ENCODE peak calls at places on chromosome 19, in six cellular contexts. One of them, this sample, is unnamed.

GRCh38 chr19:23991170-23991569 is 76.5 kb downstream of the ZNF726 start:
- DNase-seq in RPMI7951: peak; percentile 46
- DNase-seq in lower leg skin: no peak
- DNase-seq in HEK293T: no peak
- DNase-seq in RCC 7860: no peak
- DNase-seq in heart left ventricle: no peak
- DNase-seq in this sample: no peak

GRCh38 chr19:2332341-2333026 is 4.0 kb downstream of the SPPL2B start:
- DNase-seq in RPMI7951: no peak
- DNase-seq in lower leg skin: no peak
- DNase-seq in HEK293T: no peak
- DNase-seq in RCC 7860: no peak
- DNase-seq in heart left ventricle: no peak
- DNase-seq in this sample: no peak

GRCh38 chr19:7294571-7295212 is 478 bp upstream of the INSR start:
- DNase-seq in RPMI7951: no peak
- DNase-seq in lower leg skin: peak; percentile 92
- DNase-seq in HEK293T: peak; percentile 40
- DNase-seq in RCC 7860: no peak
- DNase-seq in heart left ventricle: peak; percentile 82
- DNase-seq in this sample: peak; percentile 85

GRCh38 chr19:48121909-48122371 is 11.3 kb upstream of the PLA2G4C start:
- DNase-seq in RPMI7951: peak; percentile 100
- DNase-seq in lower leg skin: no peak
- DNase-seq in HEK293T: no peak
- DNase-seq in RCC 7860: no peak
- DNase-seq in heart left ventricle: no peak
- DNase-seq in this sample: no peak

GRCh38 chr19:54455786-54456422 is 6.9 kb downstream of the LENG8 start:
- DNase-seq in RPMI7951: no peak
- DNase-seq in lower leg skin: peak; percentile 81
- DNase-seq in HEK293T: no peak
- DNase-seq in RCC 7860: no peak
- DNase-seq in heart left ventricle: no peak
- DNase-seq in this sample: no peak

GRCh38 chr19:55594996-55595530 is 4.3 kb downstream of the FIZ1 start:
- DNase-seq in RPMI7951: no peak
- DNase-seq in lower leg skin: no peak
- DNase-seq in HEK293T: no peak
- DNase-seq in RCC 7860: no peak
- DNase-seq in heart left ventricle: no peak
- DNase-seq in this sample: no peak

GRCh38 chr19:53519431-53519830 is 18.5 kb upstream of the ZNF331 start:
- DNase-seq in RPMI7951: peak; percentile 17
- DNase-seq in lower leg skin: peak; percentile 75
- DNase-seq in HEK293T: no peak
- DNase-seq in RCC 7860: no peak
- DNase-seq in heart left ventricle: peak; percentile 22
- DNase-seq in this sample: no peak

GRCh38 chr19:13299838-13300237 is 149.6 kb downstream of the IER2 start:
- DNase-seq in RPMI7951: no peak
- DNase-seq in lower leg skin: no peak
- DNase-seq in HEK293T: no peak
- DNase-seq in RCC 7860: no peak
- DNase-seq in heart left ventricle: no peak
- DNase-seq in this sample: no peak

GRCh38 chr19:4206818-4207484 is 22.4 kb upstream of the EBI3 start:
- DNase-seq in RPMI7951: peak; percentile 46
- DNase-seq in lower leg skin: no peak
- DNase-seq in HEK293T: no peak
- DNase-seq in RCC 7860: peak; percentile 39
- DNase-seq in heart left ventricle: no peak
- DNase-seq in this sample: no peak

GRCh38 chr19:33697766-33698165 is 76.0 kb downstream of the CHST8 start:
- DNase-seq in RPMI7951: no peak
- DNase-seq in lower leg skin: no peak
- DNase-seq in HEK293T: no peak
- DNase-seq in RCC 7860: no peak
- DNase-seq in heart left ventricle: no peak
- DNase-seq in this sample: no peak

GRCh38 chr19:1384478-1385110 is 887 bp downstream of the NDUFS7 start:
- DNase-seq in RPMI7951: no peak
- DNase-seq in lower leg skin: no peak
- DNase-seq in HEK293T: no peak
- DNase-seq in RCC 7860: no peak
- DNase-seq in heart left ventricle: no peak
- DNase-seq in this sample: no peak

GRCh38 chr19:19259741-19260140 is 13.4 kb downstream of the TM6SF2 start:
- DNase-seq in RPMI7951: peak; percentile 45
- DNase-seq in lower leg skin: no peak
- DNase-seq in HEK293T: peak; percentile 58
- DNase-seq in RCC 7860: no peak
- DNase-seq in heart left ventricle: no peak
- DNase-seq in this sample: no peak

GRCh38 chr19:53333071-53333465 is 481 bp upstream of the ZNF845 start:
- DNase-seq in RPMI7951: no peak
- DNase-seq in lower leg skin: peak; percentile 89
- DNase-seq in HEK293T: no peak
- DNase-seq in RCC 7860: no peak
- DNase-seq in heart left ventricle: peak; percentile 39
- DNase-seq in this sample: peak; percentile 47

GRCh38 chr19:18780631-18781030 is 10.5 kb downstream of the COMP start:
- DNase-seq in RPMI7951: no peak
- DNase-seq in lower leg skin: no peak
- DNase-seq in HEK293T: no peak
- DNase-seq in RCC 7860: no peak
- DNase-seq in heart left ventricle: no peak
- DNase-seq in this sample: no peak

GRCh38 chr19:29383696-29384095 is 142.1 kb upstream of the VSTM2B start:
- DNase-seq in RPMI7951: no peak
- DNase-seq in lower leg skin: peak; percentile 29
- DNase-seq in HEK293T: no peak
- DNase-seq in RCC 7860: no peak
- DNase-seq in heart left ventricle: no peak
- DNase-seq in this sample: no peak

GRCh38 chr19:18433039-18433691 is 4.8 kb downstream of the ISYNA1 start:
- DNase-seq in RPMI7951: no peak
- DNase-seq in lower leg skin: no peak
- DNase-seq in HEK293T: no peak
- DNase-seq in RCC 7860: no peak
- DNase-seq in heart left ventricle: no peak
- DNase-seq in this sample: no peak

GRCh38 chr19:5115771-5116202 is 146.9 kb downstream of the KDM4B start:
- DNase-seq in RPMI7951: no peak
- DNase-seq in lower leg skin: no peak
- DNase-seq in HEK293T: no peak
- DNase-seq in RCC 7860: no peak
- DNase-seq in heart left ventricle: no peak
- DNase-seq in this sample: peak; percentile 64

GRCh38 chr19:4590559-4590958 is 31.1 kb upstream of the SEMA6B start:
- DNase-seq in RPMI7951: no peak
- DNase-seq in lower leg skin: no peak
- DNase-seq in HEK293T: no peak
- DNase-seq in RCC 7860: no peak
- DNase-seq in heart left ventricle: no peak
- DNase-seq in this sample: no peak

GRCh38 chr19:38197937-38198704 is 25.9 kb downstream of the DPF1 start:
- DNase-seq in RPMI7951: no peak
- DNase-seq in lower leg skin: no peak
- DNase-seq in HEK293T: no peak
- DNase-seq in RCC 7860: no peak
- DNase-seq in heart left ventricle: no peak
- DNase-seq in this sample: no peak

GRCh38 chr19:55649579-55650557 is 1.9 kb downstream of the CCDC106 start:
- DNase-seq in RPMI7951: no peak
- DNase-seq in lower leg skin: no peak
- DNase-seq in HEK293T: no peak
- DNase-seq in RCC 7860: no peak
- DNase-seq in heart left ventricle: no peak
- DNase-seq in this sample: no peak

GRCh38 chr19:13505761-13506549 is at the start of gene CACNA1A:
- DNase-seq in RPMI7951: no peak
- DNase-seq in lower leg skin: no peak
- DNase-seq in HEK293T: peak; percentile 54
- DNase-seq in RCC 7860: no peak
- DNase-seq in heart left ventricle: peak; percentile 18
- DNase-seq in this sample: no peak

GRCh38 chr19:10292789-10293636 is 3.3 kb downstream of the ICAM5 start:
- DNase-seq in RPMI7951: peak; percentile 38
- DNase-seq in lower leg skin: no peak
- DNase-seq in HEK293T: no peak
- DNase-seq in RCC 7860: no peak
- DNase-seq in heart left ventricle: no peak
- DNase-seq in this sample: no peak

GRCh38 chr19:49347835-49348234 is 12.6 kb downstream of the CD37 start:
- DNase-seq in RPMI7951: peak; percentile 77
- DNase-seq in lower leg skin: no peak
- DNase-seq in HEK293T: peak; percentile 58
- DNase-seq in RCC 7860: peak; percentile 31
- DNase-seq in heart left ventricle: no peak
- DNase-seq in this sample: no peak

GRCh38 chr19:7515471-7516226 is at the start of gene ZNF358:
- DNase-seq in RPMI7951: peak; percentile 80
- DNase-seq in lower leg skin: peak; percentile 93
- DNase-seq in HEK293T: peak; percentile 86
- DNase-seq in RCC 7860: peak; percentile 26
- DNase-seq in heart left ventricle: peak; percentile 84
- DNase-seq in this sample: peak; percentile 80

GRCh38 chr19:34336781-34337271 is 28.2 kb upstream of the GPI start:
- DNase-seq in RPMI7951: peak; percentile 31
- DNase-seq in lower leg skin: no peak
- DNase-seq in HEK293T: peak; percentile 28
- DNase-seq in RCC 7860: no peak
- DNase-seq in heart left ventricle: no peak
- DNase-seq in this sample: no peak

GRCh38 chr19:46216612-46217011 is 12.9 kb upstream of the IGFL1 start:
- DNase-seq in RPMI7951: no peak
- DNase-seq in lower leg skin: no peak
- DNase-seq in HEK293T: no peak
- DNase-seq in RCC 7860: no peak
- DNase-seq in heart left ventricle: no peak
- DNase-seq in this sample: no peak

GRCh38 chr19:9362905-9363304 is at the start of gene ZNF177:
- DNase-seq in RPMI7951: peak; percentile 62
- DNase-seq in lower leg skin: no peak
- DNase-seq in HEK293T: no peak
- DNase-seq in RCC 7860: no peak
- DNase-seq in heart left ventricle: no peak
- DNase-seq in this sample: no peak

GRCh38 chr19:12759686-12760085 is 8.1 kb downstream of the BEST2 start:
- DNase-seq in RPMI7951: no peak
- DNase-seq in lower leg skin: no peak
- DNase-seq in HEK293T: no peak
- DNase-seq in RCC 7860: no peak
- DNase-seq in heart left ventricle: no peak
- DNase-seq in this sample: no peak

GRCh38 chr19:34189199-34189916 is 17.1 kb downstream of the LSM14A start:
- DNase-seq in RPMI7951: no peak
- DNase-seq in lower leg skin: no peak
- DNase-seq in HEK293T: no peak
- DNase-seq in RCC 7860: no peak
- DNase-seq in heart left ventricle: no peak
- DNase-seq in this sample: no peak

This sample was measured in left lobe of liver.